ENCODE peak calls at places on chromosomes 1 and 21, in six cellular contexts. A, I, X, R, H and K are unnamed samples.

GRCh38 chr1:34844252-34844634 is 15.3 kb downstream of the SMIM12 start:
- DNase-seq in I (no peak), A (no peak), H (no peak), X (no peak), R (no peak), K (no peak)

GRCh38 chr1:113887776-113888175 is 395 bp upstream of the BCL2L15 start:
- DNase-seq in H (no peak), I (no peak), R (no peak), X (no peak), A (no peak), K (peak)

GRCh38 chr21:32861871-32862270 is 90.3 kb upstream of the PAXBP1 start:
- DNase-seq in H (no peak), X (peak), I (no peak), A (no peak), R (no peak), K (no peak)

GRCh38 chr1:54046671-54047383 is 6.2 kb downstream of the TMEM59 start:
- DNase-seq in H (no peak), X (peak), R (no peak), I (no peak), A (no peak), K (no peak)

GRCh38 chr21:29449306-29449940 is 150.7 kb downstream of the BACH1 start:
- DNase-seq in H (no peak), I (no peak), X (peak), R (no peak), A (peak), K (no peak)

GRCh38 chr1:221824025-221824424 is 82.1 kb upstream of the DUSP10 start:
- DNase-seq in A (no peak), R (peak), I (no peak), H (peak), X (peak), K (no peak)

GRCh38 chr1:42206164-42206563 is 41.6 kb upstream of the GUCA2A start:
- DNase-seq in X (no peak), A (no peak), I (no peak), H (no peak), R (peak), K (peak)

GRCh38 chr1:225388372-225388771 is 39.5 kb downstream of the LBR start:
- DNase-seq in H (no peak), A (no peak), X (peak), I (peak), R (no peak), K (no peak)

GRCh38 chr1:185816460-185816859 is 82.3 kb downstream of the HMCN1 start:
- DNase-seq in A (no peak), H (no peak), X (peak), I (no peak), R (no peak), K (no peak)

GRCh38 chr1:93638981-93639380 is 42.7 kb downstream of the BCAR3 start:
- DNase-seq in H (no peak), I (no peak), X (no peak), A (no peak), R (no peak), K (no peak)

GRCh38 chr1:38962113-38962512 is 20.5 kb upstream of the RHBDL2 start:
- DNase-seq in I (peak), R (no peak), X (peak), H (no peak), A (no peak), K (no peak)

GRCh38 chr1:45673956-45674355 is 12.4 kb downstream of the GPBP1L1 start:
- DNase-seq in H (no peak), I (no peak), X (no peak), A (no peak), R (no peak), K (no peak)

GRCh38 chr21:39037807-39038405 is 145.3 kb downstream of the PSMG1 start:
- DNase-seq in R (no peak), H (no peak), A (no peak), X (peak), I (no peak), K (no peak)

GRCh38 chr1:3506943-3507342 is 52.5 kb downstream of the ARHGEF16 start:
- DNase-seq in A (no peak), H (no peak), R (no peak), I (no peak), X (no peak), K (no peak)

GRCh38 chr21:39014751-39015150 is 168.5 kb downstream of the PSMG1 start:
- DNase-seq in X (peak), H (peak), A (no peak), I (peak), R (peak), K (peak)

GRCh38 chr1:218573871-218574270 is 228.7 kb downstream of the TGFB2 start:
- DNase-seq in X (no peak), R (no peak), I (no peak), A (no peak), H (no peak), K (no peak)

GRCh38 chr1:237186733-237187132 is 144.7 kb downstream of the RYR2 start:
- DNase-seq in H (no peak), R (no peak), I (no peak), A (no peak), X (no peak), K (no peak)

GRCh38 chr1:37477198-37477931 is 3.0 kb downstream of the ZC3H12A start:
- DNase-seq in R (peak), H (no peak), I (peak), A (peak), X (peak), K (no peak)

GRCh38 chr1:25989860-25990650 is 7.8 kb downstream of the PAFAH2 start:
- DNase-seq in I (no peak), R (no peak), A (no peak), H (no peak), X (no peak), K (no peak)

GRCh38 chr1:172359531-172359991 is 60.9 kb upstream of the C1orf105 start:
- DNase-seq in A (no peak), I (no peak), R (no peak), X (peak), H (peak), K (peak)

GRCh38 chr1:172360511-172360910 is 60.0 kb upstream of the C1orf105 start:
- DNase-seq in A (no peak), X (peak), I (no peak), H (no peak), R (no peak), K (peak)

GRCh38 chr1:172356620-172357019 is 63.9 kb upstream of the C1orf105 start:
- DNase-seq in A (no peak), X (peak), H (no peak), I (no peak), R (no peak), K (no peak)

GRCh38 chr1:172360960-172361359 is 59.5 kb upstream of the C1orf105 start:
- DNase-seq in H (no peak), A (no peak), R (no peak), X (no peak), I (no peak), K (no peak)

GRCh38 chr1:172357753-172358152 is 62.7 kb upstream of the C1orf105 start:
- DNase-seq in A (peak), R (no peak), H (no peak), I (no peak), X (no peak), K (no peak)
- H3K4me3 ChIP-seq in A (no peak), R (no peak), H (no peak), I (no peak), X (peak), K (no peak)

GRCh38 chr1:5993553-5994510 is 1.6 kb upstream of the NPHP4 start:
- DNase-seq in I (peak), H (no peak), R (no peak), A (no peak), X (no peak), K (no peak)
- H3K4me3 ChIP-seq in I (peak), H (peak), R (peak), A (peak), X (peak), K (peak)

DNA sequence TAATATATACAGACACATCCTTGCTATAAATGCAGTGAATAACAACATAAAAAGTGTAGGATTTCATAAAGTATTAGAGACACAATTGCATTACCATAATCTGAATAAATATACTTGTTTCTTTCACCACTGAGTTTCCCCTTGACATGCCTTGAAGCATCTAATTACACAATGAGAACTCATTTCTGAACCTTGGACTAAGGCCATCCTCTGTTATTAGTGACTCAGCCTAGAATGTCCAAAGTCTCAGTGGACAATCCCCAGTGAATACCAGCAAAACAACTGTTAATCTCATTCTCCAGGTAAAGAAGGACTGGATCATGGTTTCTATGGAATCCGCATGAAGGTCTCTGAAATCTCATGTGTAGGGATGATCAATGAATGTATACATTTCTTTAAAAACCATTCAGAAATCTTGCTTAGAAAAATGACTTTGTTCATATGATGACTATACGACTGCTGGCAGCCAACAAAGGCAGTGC is at the start of gene OR2L5:
- DNase-seq in R (no peak), A (no peak), H (no peak), X (no peak), I (no peak), K (no peak)
- H3K4me3 ChIP-seq in R (no peak), A (no peak), H (no peak), X (no peak), I (no peak), K (no peak)

GRCh38 chr1:156146006-156146748 is 7.2 kb upstream of the SEMA4A start:
- DNase-seq in A (peak), H (peak), R (peak), X (peak), I (peak), K (peak)

GRCh38 chr1:156144747-156145146 is 8.6 kb upstream of the SEMA4A start:
- DNase-seq in R (no peak), H (no peak), I (no peak), X (no peak), A (no peak), K (no peak)

GRCh38 chr1:156143765-156144489 is 9.5 kb upstream of the SEMA4A start:
- DNase-seq in I (no peak), A (no peak), R (no peak), H (no peak), X (no peak), K (no peak)

GRCh38 chr1:156146749-156147405 is 6.5 kb upstream of the SEMA4A start:
- DNase-seq in R (no peak), X (no peak), H (no peak), I (no peak), A (no peak), K (no peak)

GRCh38 chr1:156145622-156146005 is 7.8 kb upstream of the SEMA4A start:
- DNase-seq in R (no peak), X (no peak), I (no peak), A (no peak), H (no peak), K (no peak)
- H3K4me3 ChIP-seq in R (no peak), X (no peak), I (no peak), A (no peak), H (no peak), K (no peak)